ENCODE peak calls at places on chromosomes 6 and 20, in nine cellular contexts. V is fibroblast of the aortic adventitia; C is stimulated activated CD8-positive, alpha-beta memory T cell treated with anti-CD3 and anti-CD28 coated beads, Interleukin-15, amount 100 ng/mL, for 24 hours; P is neural crest cell; L is stimulated activated CD4-positive, alpha-beta T cell treated with anti-CD3 and anti-CD28 coated beads, Interleukin-12 subunit alpha, Interleukin-12 subunit beta, amount 100 ng/mL, for 24 hours; T is activated effector memory CD4-positive, alpha-beta T cell treated with Interleukin-2 at 50 U/mL for 16 hours; N is Peyer's patch; R is NCI-H748 treated with DMSO at 0.1 percent for 48 hours; Z is NCI-H1105 treated with DMSO at 0.1 percent for 48 hours. A is an unnamed sample.

GRCh38 chr6:6856538-6857523 is 250.9 kb upstream of the RREB1 start:
- DNase-seq in N (peak), L (peak), C (no peak), R (no peak), V (peak), P (no peak), T (peak), Z (no peak), A (peak)

GRCh38 chr20:45962031-45962755 is 9.8 kb downstream of the ZNF335 start:
- DNase-seq in N (peak), C (no peak), L (no peak), P (no peak), Z (no peak), V (no peak), T (no peak), R (no peak), A (no peak)

GRCh38 chr20:3479025-3479424 is 8.2 kb downstream of the ATRN start:
- DNase-seq in V (no peak), L (no peak), T (no peak), P (no peak), R (no peak), C (no peak), Z (no peak), N (no peak), A (no peak)

GRCh38 chr20:461254-462198 is 807 bp downstream of the TBC1D20 start:
- DNase-seq in P (peak), Z (peak), N (no peak), R (peak), L (peak), C (peak), V (peak), T (peak), A (peak)

GRCh38 chr20:891121-892080 is 24.7 kb downstream of the ANGPT4 start:
- DNase-seq in R (no peak), T (no peak), V (no peak), N (no peak), C (no peak), Z (no peak), P (no peak), L (no peak), A (no peak)

GRCh38 chr20:42179768-42180167 is 561.6 kb upstream of the CHD6 start:
- DNase-seq in L (no peak), V (no peak), P (peak), T (no peak), C (no peak), Z (no peak), N (no peak), R (no peak), A (no peak)

GRCh38 chr6:28258877-28259777 is at the start of gene NKAPL:
- DNase-seq in R (no peak), Z (no peak), T (peak), V (peak), N (peak), P (no peak), C (peak), L (peak), A (peak)

GRCh38 chr6:157659536-157660271 is 163.3 kb upstream of the SNX9 start:
- DNase-seq in L (no peak), Z (peak), N (no peak), T (no peak), P (no peak), V (no peak), R (peak), C (no peak), A (no peak)

GRCh38 chr6:80211295-80211694 is 104.8 kb downstream of the BCKDHB start:
- DNase-seq in P (no peak), V (peak), L (no peak), C (no peak), R (no peak), T (no peak), N (no peak), Z (no peak), A (no peak)

GRCh38 chr20:19692100-19692499 is 66.0 kb upstream of the RIN2 start:
- DNase-seq in C (no peak), R (no peak), T (no peak), N (no peak), P (no peak), Z (no peak), L (no peak), V (peak), A (no peak)

GRCh38 chr20:25496968-25497401 is 88.3 kb downstream of the NINL start:
- DNase-seq in P (no peak), C (no peak), N (no peak), V (no peak), R (no peak), Z (no peak), L (no peak), T (no peak), A (no peak)

GRCh38 chr6:133407320-133408100 is 166.4 kb downstream of the EYA4 start:
- DNase-seq in N (no peak), Z (no peak), L (no peak), V (no peak), P (no peak), R (no peak), T (no peak), C (no peak), A (no peak)

GRCh38 chr20:50121858-50122271 is 8.9 kb upstream of the UBE2V1 start:
- DNase-seq in V (peak), N (no peak), C (no peak), Z (no peak), T (no peak), L (no peak), R (no peak), P (no peak), A (no peak)

GRCh38 chr6:25171301-25171700 is 107.9 kb upstream of the CARMIL1 start:
- DNase-seq in T (no peak), C (no peak), V (no peak), Z (no peak), P (no peak), N (no peak), L (no peak), R (no peak), A (no peak)

GRCh38 chr20:15475483-15475882 is 1097.8 kb downstream of the KIF16B start:
- DNase-seq in Z (peak), P (no peak), R (no peak), C (no peak), L (no peak), T (no peak), V (no peak), N (peak), A (peak)

GRCh38 chr20:33828912-33829560 is 17.9 kb downstream of the CHMP4B start:
- DNase-seq in L (no peak), V (no peak), N (no peak), C (no peak), P (no peak), T (no peak), Z (no peak), R (no peak), A (no peak)

GRCh38 chr6:23036401-23036983 is 467.1 kb downstream of the HDGFL1 start:
- DNase-seq in N (no peak), P (no peak), L (no peak), C (no peak), R (no peak), V (no peak), T (no peak), Z (no peak), A (no peak)

GRCh38 chr6:138986578-138986977 is 1.5 kb downstream of the REPS1 start:
- DNase-seq in Z (peak), C (no peak), R (no peak), V (peak), P (no peak), N (no peak), T (no peak), L (no peak), A (no peak)

A was measured in colonic mucosa.